ENCODE peak calls at places on chromosomes 16 and 17, in eight cellular contexts. Z, P, X, D, H, T, F and B are unnamed samples.

GRCh38 chr17:45361976-45362375 is 45.2 kb upstream of the MAP3K14 start:
- DNase-seq in P (no peak), F (no peak), Z (no peak), X (no peak), H (no peak), D (no peak), T (no peak), B (peak; percentile 22)

GRCh38 chr17:67562036-67562435 is 155.7 kb upstream of the NOL11 start:
- DNase-seq in H (no peak), F (no peak), X (no peak), Z (no peak), P (no peak), T (no peak), D (no peak), B (no peak)

GRCh38 chr17:8628609-8629169 is 1.8 kb downstream of the MYH10 start:
- DNase-seq in T (no peak), H (no peak), X (no peak), F (no peak), P (no peak), Z (no peak), D (no peak), B (no peak)

GRCh38 chr17:14197582-14197981 is 39.1 kb downstream of the CDRT15 start:
- DNase-seq in H (no peak), X (no peak), T (no peak), Z (no peak), P (no peak), D (no peak), F (no peak), B (no peak)

GRCh38 chr17:31515226-31515759 is 123.8 kb downstream of the RAB11FIP4 start:
- DNase-seq in F (no peak), T (no peak), Z (no peak), P (no peak), D (no peak), X (no peak), H (no peak), B (no peak)

GRCh38 chr16:56314244-56314850 is 111.0 kb downstream of the AMFR start:
- DNase-seq in Z (no peak), F (no peak), T (no peak), H (no peak), P (no peak), D (no peak), X (no peak), B (no peak)

GRCh38 chr16:89565506-89566372 is 5.3 kb downstream of the RPL13 start:
- DNase-seq in Z (peak; percentile 60), D (peak; percentile 48), H (peak; percentile 81), P (peak; percentile 77), F (no peak), T (peak; percentile 35), X (peak; percentile 63), B (peak; percentile 77)

GRCh38 chr17:7213895-7214299 is 5.7 kb downstream of the DLG4 start:
- DNase-seq in D (peak; percentile 91), T (peak; percentile 93), H (no peak), F (no peak), X (no peak), Z (peak; percentile 84), P (peak; percentile 85), B (peak; percentile 84)

GRCh38 chr16:89920723-89921122 is 2.1 kb downstream of the MC1R start:
- DNase-seq in X (no peak), Z (no peak), P (no peak), T (no peak), F (no peak), D (no peak), H (peak; percentile 48), B (no peak)

GRCh38 chr16:89005201-89006035 is 28.4 kb upstream of the CBFA2T3 start:
- DNase-seq in F (no peak), P (no peak), D (no peak), Z (no peak), H (no peak), T (no peak), X (no peak), B (peak; percentile 28)

GRCh38 chr17:15171433-15172047 is 93.6 kb downstream of the PMP22 start:
- DNase-seq in Z (peak; percentile 76), T (peak; percentile 18), P (peak; percentile 71), X (peak; percentile 64), D (peak; percentile 82), F (peak; percentile 28), H (peak; percentile 56), B (peak; percentile 67)

GRCh38 chr16:28938721-28939120 is 7.0 kb downstream of the CD19 start:
- DNase-seq in P (no peak), X (no peak), F (no peak), H (no peak), T (no peak), Z (no peak), D (no peak), B (no peak)

GRCh38 chr17:78969865-78970264 is 9.9 kb downstream of the LGALS3BP start:
- DNase-seq in H (no peak), F (no peak), X (peak; percentile 27), P (no peak), D (no peak), Z (no peak), T (no peak), B (no peak)

GRCh38 chr17:83070800-83071341 is 8.5 kb upstream of the METRNL start:
- DNase-seq in X (no peak), Z (no peak), D (no peak), F (no peak), P (no peak), H (no peak), T (no peak), B (no peak)

GRCh38 chr17:83073389-83074063 is 5.9 kb upstream of the METRNL start:
- DNase-seq in T (no peak), H (peak; percentile 92), F (peak; percentile 61), X (peak; percentile 56), D (no peak), P (no peak), Z (no peak), B (peak; percentile 75)

GRCh38 chr17:83071365-83071764 is 8.0 kb upstream of the METRNL start:
- DNase-seq in P (no peak), T (no peak), H (no peak), F (no peak), D (no peak), Z (no peak), X (no peak), B (no peak)

GRCh38 chr17:83072600-83073358 is 6.6 kb upstream of the METRNL start:
- DNase-seq in F (no peak), T (no peak), X (no peak), D (no peak), Z (no peak), P (no peak), H (no peak), B (no peak)

DNA sequence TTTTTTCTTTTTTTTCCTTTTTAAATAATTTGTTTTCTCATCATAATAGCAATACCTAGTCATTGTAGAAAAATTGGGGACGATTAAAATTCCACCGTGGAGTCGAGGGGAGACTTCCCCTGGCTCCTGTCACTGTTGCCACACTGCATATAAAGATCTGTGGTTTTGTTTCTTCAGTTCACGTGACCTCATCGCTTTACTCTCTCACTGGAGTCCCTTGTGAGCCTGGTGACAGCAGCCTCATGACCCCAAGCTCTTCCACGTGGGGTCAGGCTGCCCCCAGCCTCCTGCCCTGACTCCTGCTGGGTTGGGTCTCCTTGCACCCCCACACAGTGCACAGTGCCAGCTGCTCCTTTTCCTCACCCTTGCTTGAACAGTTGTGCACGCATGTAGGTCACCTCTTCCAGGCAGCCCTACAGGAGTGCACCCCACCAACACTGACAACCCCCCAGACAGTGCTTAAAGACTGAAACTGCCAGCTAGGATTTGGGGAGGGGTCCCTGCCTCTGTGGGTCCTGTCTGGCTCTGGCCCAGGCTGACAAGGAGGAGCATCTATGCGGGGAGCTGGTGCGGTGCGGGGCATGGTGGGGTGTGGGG is 7.3 kb upstream of the METRNL start:
- DNase-seq in F (no peak), D (no peak), P (no peak), T (no peak), X (no peak), Z (no peak), H (no peak), B (no peak)
- TF ChIP-seq CTCF in F (no peak), D (no peak), P (no peak), T (no peak), X (no peak), Z (no peak), H (no peak), B (no peak)

DNA sequence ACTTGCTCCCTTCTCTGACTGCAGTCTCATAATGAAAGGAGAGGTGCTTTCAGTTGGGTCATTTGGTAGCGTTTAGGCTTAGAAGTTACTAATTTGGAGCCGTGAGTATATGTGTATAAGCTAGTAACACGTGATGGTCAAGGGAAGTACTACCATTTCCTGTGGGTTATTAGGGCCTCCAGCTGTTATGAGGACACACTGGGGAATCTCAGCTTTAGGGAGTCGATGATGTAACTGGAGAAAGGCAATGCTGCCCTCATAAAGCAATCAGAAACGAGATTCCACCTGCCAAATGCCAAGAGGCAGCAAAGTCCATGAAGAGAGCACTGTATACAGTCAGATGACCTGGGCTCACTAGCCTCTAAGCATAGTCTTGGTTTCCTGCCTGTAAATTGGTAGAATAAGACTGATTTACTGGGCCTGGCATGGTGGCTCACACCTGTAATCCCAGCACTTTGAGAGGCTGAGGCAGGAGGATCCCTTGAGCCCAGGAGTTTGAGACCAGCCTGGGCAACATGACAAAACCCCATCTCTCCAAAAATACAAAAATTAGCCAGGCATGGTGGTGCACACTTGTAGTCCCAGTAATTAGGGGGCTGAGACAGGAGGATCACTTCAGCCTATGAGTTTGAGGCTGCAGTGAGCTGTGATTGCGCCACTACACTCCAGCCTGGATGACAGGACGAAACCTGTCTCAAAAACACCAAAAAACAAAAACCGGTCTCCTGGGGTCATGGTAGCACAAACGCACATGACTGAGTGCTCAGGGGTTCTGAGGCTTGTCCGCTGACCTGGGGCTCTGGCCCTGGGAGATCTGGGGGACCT is 53.0 kb downstream of the SF3B3 start:
- DNase-seq in X (no peak), Z (no peak), H (no peak), P (no peak), F (no peak), D (no peak), T (no peak), B (no peak)
- TF ChIP-seq CTCF in X (no peak), Z (no peak), H (no peak), P (no peak), F (no peak), D (no peak), T (no peak), B (no peak)

GRCh38 chr16:17367932-17368331 is 102.8 kb downstream of the XYLT1 start:
- DNase-seq in Z (no peak), T (peak; percentile 43), P (no peak), X (no peak), D (peak; percentile 36), H (no peak), F (no peak), B (no peak)
- TF ChIP-seq CTCF in Z (no peak), T (no peak), P (no peak), X (no peak), D (peak; percentile 28), H (peak; percentile 18), F (no peak), B (no peak)

DNA sequence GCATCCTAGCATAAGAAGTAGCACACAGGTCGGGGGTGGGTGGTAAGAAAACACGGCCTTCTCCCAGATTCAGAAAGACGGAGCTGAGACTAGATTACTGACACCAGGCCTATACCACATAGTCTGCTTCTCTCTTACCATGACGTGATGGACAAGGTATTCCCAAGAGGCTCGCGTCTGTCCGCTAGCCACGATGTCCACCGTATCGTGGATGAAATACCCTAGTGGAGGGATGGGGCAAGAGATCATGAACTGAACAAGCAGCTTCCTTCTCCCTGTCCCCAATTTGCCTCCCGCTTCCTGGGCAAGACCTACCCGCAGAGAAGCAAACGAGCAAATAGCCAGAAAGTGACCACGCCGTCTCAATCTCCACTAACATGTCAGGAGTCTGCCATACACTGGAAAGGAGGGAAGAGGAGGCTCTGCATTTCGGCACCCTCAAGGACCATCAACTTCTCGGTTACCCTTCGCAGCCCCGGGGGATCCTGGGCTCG is 820 bp downstream of the TLCD1 start:
- DNase-seq in H (no peak), D (no peak), T (no peak), F (no peak), X (no peak), P (no peak), Z (no peak), B (no peak)
- TF ChIP-seq CTCF in H (no peak), D (no peak), T (no peak), F (no peak), X (no peak), P (no peak), Z (no peak), B (no peak)